ENCODE peak calls at places on chromosomes 5 and 9, in six cellular contexts. One of them, this sample, is unnamed.

GRCh38 chr5:84364043-84364442 is 20.6 kb downstream of the EDIL3 start:
- DNase-seq in heart left ventricle: no peak
- DNase-seq in DMS153: no peak
- DNase-seq in activated gamma-delta T cell treated with Interleukin-2 at 50 U/mL for 16 hours: no peak
- DNase-seq in amygdala: no peak
- DNase-seq in fibroblast of the conjunctiva: no peak
- DNase-seq in this sample: no peak

GRCh38 chr9:97543568-97543967 is 42.1 kb downstream of the TMOD1 start:
- DNase-seq in DMS153: peak
- DNase-seq in activated gamma-delta T cell treated with Interleukin-2 at 50 U/mL for 16 hours: no peak
- DNase-seq in amygdala: no peak
- DNase-seq in fibroblast of the conjunctiva: no peak
- DNase-seq in heart left ventricle: no peak
- DNase-seq in this sample: no peak

GRCh38 chr9:23006127-23006526 is 559.5 kb downstream of the DMRTA1 start:
- DNase-seq in amygdala: no peak
- DNase-seq in fibroblast of the conjunctiva: no peak
- DNase-seq in activated gamma-delta T cell treated with Interleukin-2 at 50 U/mL for 16 hours: no peak
- DNase-seq in heart left ventricle: no peak
- DNase-seq in DMS153: no peak
- DNase-seq in this sample: no peak

GRCh38 chr5:158560170-158560569 is 539.5 kb downstream of the EBF1 start:
- DNase-seq in amygdala: no peak
- DNase-seq in heart left ventricle: peak
- DNase-seq in activated gamma-delta T cell treated with Interleukin-2 at 50 U/mL for 16 hours: no peak
- DNase-seq in fibroblast of the conjunctiva: peak
- DNase-seq in DMS153: no peak
- DNase-seq in this sample: no peak

GRCh38 chr5:149724130-149724850 is 5.8 kb upstream of the PPARGC1B start:
- DNase-seq in activated gamma-delta T cell treated with Interleukin-2 at 50 U/mL for 16 hours: no peak
- DNase-seq in fibroblast of the conjunctiva: no peak
- DNase-seq in heart left ventricle: no peak
- DNase-seq in amygdala: no peak
- DNase-seq in DMS153: no peak
- DNase-seq in this sample: no peak

GRCh38 chr5:42745426-42745825 is 11.2 kb upstream of the CCDC152 start:
- DNase-seq in activated gamma-delta T cell treated with Interleukin-2 at 50 U/mL for 16 hours: no peak
- DNase-seq in heart left ventricle: no peak
- DNase-seq in fibroblast of the conjunctiva: no peak
- DNase-seq in amygdala: no peak
- DNase-seq in DMS153: no peak
- DNase-seq in this sample: no peak

GRCh38 chr9:3446313-3446712 is 79.5 kb downstream of the RFX3 start:
- DNase-seq in fibroblast of the conjunctiva: no peak
- DNase-seq in activated gamma-delta T cell treated with Interleukin-2 at 50 U/mL for 16 hours: no peak
- DNase-seq in amygdala: no peak
- DNase-seq in heart left ventricle: no peak
- DNase-seq in DMS153: no peak
- DNase-seq in this sample: no peak

GRCh38 chr5:38420691-38421395 is 135.6 kb downstream of the LIFR start:
- DNase-seq in fibroblast of the conjunctiva: peak
- DNase-seq in DMS153: peak
- DNase-seq in activated gamma-delta T cell treated with Interleukin-2 at 50 U/mL for 16 hours: no peak
- DNase-seq in amygdala: no peak
- DNase-seq in heart left ventricle: peak
- DNase-seq in this sample: no peak

GRCh38 chr9:127418037-127418471 is 6.1 kb upstream of the ZNF79 start:
- DNase-seq in amygdala: no peak
- DNase-seq in heart left ventricle: no peak
- DNase-seq in DMS153: no peak
- DNase-seq in fibroblast of the conjunctiva: no peak
- DNase-seq in activated gamma-delta T cell treated with Interleukin-2 at 50 U/mL for 16 hours: peak
- DNase-seq in this sample: peak

GRCh38 chr5:3161672-3162071 is 410.2 kb upstream of the IRX2 start:
- DNase-seq in heart left ventricle: no peak
- DNase-seq in DMS153: no peak
- DNase-seq in activated gamma-delta T cell treated with Interleukin-2 at 50 U/mL for 16 hours: no peak
- DNase-seq in fibroblast of the conjunctiva: no peak
- DNase-seq in amygdala: no peak
- DNase-seq in this sample: no peak

GRCh38 chr5:62155988-62156387 is 150.0 kb upstream of the KIF2A start:
- DNase-seq in amygdala: no peak
- DNase-seq in DMS153: no peak
- DNase-seq in heart left ventricle: no peak
- DNase-seq in fibroblast of the conjunctiva: no peak
- DNase-seq in activated gamma-delta T cell treated with Interleukin-2 at 50 U/mL for 16 hours: no peak
- DNase-seq in this sample: no peak

GRCh38 chr5:137036630-137037029 is 462.5 kb downstream of the SPOCK1 start:
- DNase-seq in activated gamma-delta T cell treated with Interleukin-2 at 50 U/mL for 16 hours: no peak
- DNase-seq in fibroblast of the conjunctiva: no peak
- DNase-seq in DMS153: peak
- DNase-seq in heart left ventricle: no peak
- DNase-seq in amygdala: no peak
- DNase-seq in this sample: no peak

GRCh38 chr9:74358944-74359343 is 138.2 kb upstream of the RORB start:
- DNase-seq in fibroblast of the conjunctiva: no peak
- DNase-seq in amygdala: no peak
- DNase-seq in DMS153: no peak
- DNase-seq in activated gamma-delta T cell treated with Interleukin-2 at 50 U/mL for 16 hours: no peak
- DNase-seq in heart left ventricle: no peak
- DNase-seq in this sample: no peak

GRCh38 chr5:20353481-20353880 is 365.5 kb upstream of the CDH18 start:
- DNase-seq in DMS153: no peak
- DNase-seq in activated gamma-delta T cell treated with Interleukin-2 at 50 U/mL for 16 hours: no peak
- DNase-seq in heart left ventricle: no peak
- DNase-seq in fibroblast of the conjunctiva: no peak
- DNase-seq in amygdala: no peak
- DNase-seq in this sample: no peak

GRCh38 chr9:85610074-85610855 is 131.5 kb downstream of the AGTPBP1 start:
- DNase-seq in amygdala: no peak
- DNase-seq in activated gamma-delta T cell treated with Interleukin-2 at 50 U/mL for 16 hours: peak
- DNase-seq in heart left ventricle: no peak
- DNase-seq in fibroblast of the conjunctiva: peak
- DNase-seq in DMS153: peak
- DNase-seq in this sample: peak

GRCh38 chr5:168207450-168208029 is 83.9 kb upstream of the WWC1 start:
- DNase-seq in DMS153: no peak
- DNase-seq in heart left ventricle: no peak
- DNase-seq in amygdala: no peak
- DNase-seq in activated gamma-delta T cell treated with Interleukin-2 at 50 U/mL for 16 hours: no peak
- DNase-seq in fibroblast of the conjunctiva: no peak
- DNase-seq in this sample: no peak

GRCh38 chr9:93646640-93647178 is 70.3 kb downstream of the PHF2 start:
- DNase-seq in activated gamma-delta T cell treated with Interleukin-2 at 50 U/mL for 16 hours: no peak
- DNase-seq in fibroblast of the conjunctiva: no peak
- DNase-seq in amygdala: no peak
- DNase-seq in heart left ventricle: no peak
- DNase-seq in DMS153: no peak
- DNase-seq in this sample: peak

GRCh38 chr9:88736136-88736637 is 201.2 kb downstream of the NXNL2 start:
- DNase-seq in DMS153: no peak
- DNase-seq in heart left ventricle: no peak
- DNase-seq in fibroblast of the conjunctiva: peak
- DNase-seq in amygdala: no peak
- DNase-seq in activated gamma-delta T cell treated with Interleukin-2 at 50 U/mL for 16 hours: no peak
- DNase-seq in this sample: no peak

GRCh38 chr5:26569241-26569928 is 469.0 kb downstream of the CDH9 start:
- DNase-seq in amygdala: no peak
- DNase-seq in DMS153: no peak
- DNase-seq in heart left ventricle: no peak
- DNase-seq in activated gamma-delta T cell treated with Interleukin-2 at 50 U/mL for 16 hours: no peak
- DNase-seq in fibroblast of the conjunctiva: no peak
- DNase-seq in this sample: no peak

GRCh38 chr5:150999704-151000452 is 20.5 kb upstream of the GPX3 start:
- DNase-seq in fibroblast of the conjunctiva: no peak
- DNase-seq in amygdala: no peak
- DNase-seq in DMS153: no peak
- DNase-seq in activated gamma-delta T cell treated with Interleukin-2 at 50 U/mL for 16 hours: no peak
- DNase-seq in heart left ventricle: peak
- DNase-seq in this sample: no peak

GRCh38 chr5:40124367-40124766 is 555.3 kb upstream of the PTGER4 start:
- DNase-seq in heart left ventricle: no peak
- DNase-seq in fibroblast of the conjunctiva: no peak
- DNase-seq in DMS153: no peak
- DNase-seq in amygdala: no peak
- DNase-seq in activated gamma-delta T cell treated with Interleukin-2 at 50 U/mL for 16 hours: no peak
- DNase-seq in this sample: no peak

GRCh38 chr9:23088932-23089364 is 642.3 kb downstream of the DMRTA1 start:
- DNase-seq in activated gamma-delta T cell treated with Interleukin-2 at 50 U/mL for 16 hours: no peak
- DNase-seq in DMS153: no peak
- DNase-seq in fibroblast of the conjunctiva: no peak
- DNase-seq in heart left ventricle: no peak
- DNase-seq in amygdala: no peak
- DNase-seq in this sample: no peak

GRCh38 chr5:151023047-151023615 is 2.7 kb downstream of the GPX3 start:
- DNase-seq in heart left ventricle: peak
- DNase-seq in DMS153: no peak
- DNase-seq in activated gamma-delta T cell treated with Interleukin-2 at 50 U/mL for 16 hours: no peak
- DNase-seq in fibroblast of the conjunctiva: no peak
- DNase-seq in amygdala: no peak
- DNase-seq in this sample: no peak

GRCh38 chr5:150161242-150162141 is 5.1 kb upstream of the CDX1 start:
- DNase-seq in DMS153: peak
- DNase-seq in amygdala: peak
- DNase-seq in activated gamma-delta T cell treated with Interleukin-2 at 50 U/mL for 16 hours: peak
- DNase-seq in heart left ventricle: peak
- DNase-seq in fibroblast of the conjunctiva: no peak
- DNase-seq in this sample: peak

GRCh38 chr9:8734760-8735159 is 935.2 kb upstream of the DMAC1 start:
- DNase-seq in DMS153: no peak
- DNase-seq in amygdala: no peak
- DNase-seq in fibroblast of the conjunctiva: no peak
- DNase-seq in activated gamma-delta T cell treated with Interleukin-2 at 50 U/mL for 16 hours: no peak
- DNase-seq in heart left ventricle: no peak
- DNase-seq in this sample: no peak

This sample was measured in natural killer cell treated with Interleukin-12 subunit alpha and Interleukin-12 subunit beta and Interleukin-15 and Interleukin-18, amount 100 ng/mL, for 72 hours.